ENCODE peak calls at places on chromosomes 6 and 20, in seven cellular contexts. One of them, this sample, is unnamed.

GRCh38 chr20:48603819-48604405 is 223.9 kb downstream of the PREX1 start:
- DNase-seq in adipocyte: no peak
- DNase-seq in GM23248: no peak
- DNase-seq in endothelial cell of umbilical vein: no peak
- DNase-seq in PC-3: no peak
- DNase-seq in endodermal cell: no peak
- DNase-seq in neural progenitor cell: no peak
- DNase-seq in this sample: no peak

GRCh38 chr6:44043036-44043478 is 84.2 kb downstream of the MRPL14 start:
- DNase-seq in PC-3: peak; percentile 90
- DNase-seq in endothelial cell of umbilical vein: no peak
- DNase-seq in endodermal cell: no peak
- DNase-seq in neural progenitor cell: no peak
- DNase-seq in GM23248: peak; percentile 56
- DNase-seq in adipocyte: no peak
- DNase-seq in this sample: peak; percentile 45

GRCh38 chr6:150301871-150302800 is 66.7 kb upstream of the IYD start:
- DNase-seq in neural progenitor cell: no peak
- DNase-seq in GM23248: peak; percentile 86
- DNase-seq in PC-3: peak; percentile 69
- DNase-seq in endothelial cell of umbilical vein: peak; percentile 29
- DNase-seq in adipocyte: peak; percentile 58
- DNase-seq in endodermal cell: no peak
- DNase-seq in this sample: no peak

GRCh38 chr20:62698231-62698630 is 10.4 kb upstream of the NTSR1 start:
- DNase-seq in adipocyte: no peak
- DNase-seq in PC-3: no peak
- DNase-seq in neural progenitor cell: no peak
- DNase-seq in GM23248: no peak
- DNase-seq in endothelial cell of umbilical vein: no peak
- DNase-seq in endodermal cell: no peak
- DNase-seq in this sample: peak; percentile 47

GRCh38 chr6:159645659-159646058 is 47.4 kb downstream of the SOD2 start:
- DNase-seq in endodermal cell: no peak
- DNase-seq in neural progenitor cell: no peak
- DNase-seq in GM23248: no peak
- DNase-seq in endothelial cell of umbilical vein: no peak
- DNase-seq in PC-3: no peak
- DNase-seq in adipocyte: peak; percentile 59
- DNase-seq in this sample: no peak

GRCh38 chr6:34142599-34142998 is 3.3 kb downstream of the GRM4 start:
- DNase-seq in neural progenitor cell: peak; percentile 85
- DNase-seq in GM23248: no peak
- DNase-seq in endothelial cell of umbilical vein: no peak
- DNase-seq in adipocyte: no peak
- DNase-seq in PC-3: no peak
- DNase-seq in endodermal cell: peak; percentile 89
- DNase-seq in this sample: peak; percentile 54

GRCh38 chr6:150118642-150119041 is 24.2 kb upstream of the PPP1R14C start:
- DNase-seq in GM23248: no peak
- DNase-seq in PC-3: peak; percentile 6
- DNase-seq in endodermal cell: no peak
- DNase-seq in adipocyte: no peak
- DNase-seq in endothelial cell of umbilical vein: no peak
- DNase-seq in neural progenitor cell: no peak
- DNase-seq in this sample: no peak

GRCh38 chr6:64590965-64591364 is 955.4 kb downstream of the PHF3 start:
- DNase-seq in adipocyte: no peak
- DNase-seq in endothelial cell of umbilical vein: no peak
- DNase-seq in PC-3: no peak
- DNase-seq in GM23248: no peak
- DNase-seq in endodermal cell: no peak
- DNase-seq in neural progenitor cell: no peak
- DNase-seq in this sample: no peak

GRCh38 chr20:17661121-17661744 is 20.8 kb downstream of the RRBP1 start:
- DNase-seq in neural progenitor cell: no peak
- DNase-seq in endothelial cell of umbilical vein: no peak
- DNase-seq in endodermal cell: no peak
- DNase-seq in PC-3: no peak
- DNase-seq in GM23248: peak; percentile 69
- DNase-seq in adipocyte: peak; percentile 33
- DNase-seq in this sample: peak; percentile 10
- H3K9ac ChIP-seq in neural progenitor cell: no peak overlapping the region
- H3K9ac ChIP-seq in endothelial cell of umbilical vein: no peak overlapping the region
- H3K9ac ChIP-seq in endodermal cell: no peak overlapping the region
- H3K9ac ChIP-seq in PC-3: no peak overlapping the region
- H3K9ac ChIP-seq in GM23248: peak overlapping the region; percentile 46
- H3K9ac ChIP-seq in adipocyte: peak overlapping the region; percentile 28
- H3K9ac ChIP-seq in this sample: no peak overlapping the region

GRCh38 chr6:169763308-169763707 is 11.9 kb downstream of the ERMARD start:
- DNase-seq in GM23248: no peak
- DNase-seq in endodermal cell: no peak
- DNase-seq in neural progenitor cell: no peak
- DNase-seq in adipocyte: no peak
- DNase-seq in PC-3: no peak
- DNase-seq in endothelial cell of umbilical vein: no peak
- DNase-seq in this sample: no peak

GRCh38 chr6:169766921-169767736 is 15.7 kb downstream of the ERMARD start:
- DNase-seq in endothelial cell of umbilical vein: no peak
- DNase-seq in adipocyte: no peak
- DNase-seq in neural progenitor cell: no peak
- DNase-seq in PC-3: no peak
- DNase-seq in endodermal cell: no peak
- DNase-seq in GM23248: no peak
- DNase-seq in this sample: no peak

GRCh38 chr6:169763881-169764280 is 12.5 kb downstream of the ERMARD start:
- DNase-seq in endodermal cell: no peak
- DNase-seq in GM23248: no peak
- DNase-seq in neural progenitor cell: no peak
- DNase-seq in endothelial cell of umbilical vein: no peak
- DNase-seq in adipocyte: no peak
- DNase-seq in PC-3: no peak
- DNase-seq in this sample: no peak

GRCh38 chr6:169766232-169766631 is 14.8 kb downstream of the ERMARD start:
- DNase-seq in GM23248: no peak
- DNase-seq in PC-3: no peak
- DNase-seq in neural progenitor cell: no peak
- DNase-seq in endodermal cell: no peak
- DNase-seq in adipocyte: peak; percentile 49
- DNase-seq in endothelial cell of umbilical vein: no peak
- DNase-seq in this sample: no peak
- H3K36me3 ChIP-seq in GM23248: peaks cover 19% of the 10 kb centered on the region
- H3K36me3 ChIP-seq in PC-3: peaks cover 6% of the 10 kb centered on the region
- H3K36me3 ChIP-seq in neural progenitor cell: no peaks in the 10 kb centered on the region
- H3K36me3 ChIP-seq in endodermal cell: peaks cover 34% of the 10 kb centered on the region
- H3K36me3 ChIP-seq in adipocyte: peaks cover 78% of the 10 kb centered on the region
- H3K36me3 ChIP-seq in endothelial cell of umbilical vein: peaks cover 10% of the 10 kb centered on the region
- H3K36me3 ChIP-seq in this sample: peaks cover 30% of the 10 kb centered on the region

DNA sequence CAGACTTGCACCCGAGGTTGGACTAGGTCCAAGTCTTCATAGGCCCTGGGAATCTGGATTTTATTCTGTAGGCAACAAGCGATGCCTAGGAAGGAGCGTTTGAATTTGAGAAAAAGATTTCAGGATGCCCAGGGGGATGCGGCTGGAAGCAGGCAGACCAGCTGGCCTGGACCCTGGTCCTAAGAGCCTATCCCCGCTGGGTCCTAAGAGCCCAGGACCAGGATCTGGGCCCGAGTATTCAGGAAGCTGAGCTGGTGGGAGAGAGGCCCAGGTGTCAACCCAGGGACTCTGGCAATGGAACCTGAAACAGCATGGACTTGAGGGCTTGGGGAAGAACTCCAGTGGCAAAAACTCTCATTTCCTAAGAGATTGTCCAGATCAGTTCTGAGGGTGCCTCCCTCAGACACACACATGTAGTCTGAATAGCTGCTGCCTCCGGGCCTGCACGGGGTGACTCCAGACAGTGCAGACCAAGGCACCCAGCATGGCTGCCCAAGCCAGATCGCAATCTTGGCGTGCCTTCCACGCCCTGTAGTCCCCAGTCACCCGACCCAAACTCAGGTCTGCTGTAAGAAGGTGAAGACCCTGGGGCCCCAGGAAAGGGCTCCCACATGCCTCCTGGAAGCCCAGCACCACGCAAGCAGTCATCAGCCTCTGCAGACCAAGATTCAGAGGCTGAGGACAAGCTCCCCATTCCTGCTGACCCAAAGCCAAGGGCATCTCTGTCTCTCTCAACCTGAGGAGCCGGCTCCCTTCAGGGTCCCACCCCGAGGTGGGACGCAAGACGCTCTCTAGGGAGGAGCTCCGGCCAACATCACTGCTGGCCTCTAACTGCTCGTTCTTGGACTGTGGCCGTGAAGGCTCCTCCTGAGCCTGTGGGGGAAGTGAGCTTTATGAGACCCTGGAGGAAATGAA is 34.4 kb downstream of the RRBP1 start:
- DNase-seq in neural progenitor cell: no peak
- DNase-seq in adipocyte: no peak
- DNase-seq in GM23248: no peak
- DNase-seq in endothelial cell of umbilical vein: no peak
- DNase-seq in endodermal cell: no peak
- DNase-seq in PC-3: no peak
- DNase-seq in this sample: no peak
- H3K9ac ChIP-seq in neural progenitor cell: no peak overlapping the region
- H3K9ac ChIP-seq in adipocyte: peak overlapping the region; percentile 43
- H3K9ac ChIP-seq in GM23248: no peak overlapping the region
- H3K9ac ChIP-seq in endothelial cell of umbilical vein: no peak overlapping the region
- H3K9ac ChIP-seq in endodermal cell: no peak overlapping the region
- H3K9ac ChIP-seq in PC-3: no peak overlapping the region
- H3K9ac ChIP-seq in this sample: peak overlapping the region; percentile 30

DNA sequence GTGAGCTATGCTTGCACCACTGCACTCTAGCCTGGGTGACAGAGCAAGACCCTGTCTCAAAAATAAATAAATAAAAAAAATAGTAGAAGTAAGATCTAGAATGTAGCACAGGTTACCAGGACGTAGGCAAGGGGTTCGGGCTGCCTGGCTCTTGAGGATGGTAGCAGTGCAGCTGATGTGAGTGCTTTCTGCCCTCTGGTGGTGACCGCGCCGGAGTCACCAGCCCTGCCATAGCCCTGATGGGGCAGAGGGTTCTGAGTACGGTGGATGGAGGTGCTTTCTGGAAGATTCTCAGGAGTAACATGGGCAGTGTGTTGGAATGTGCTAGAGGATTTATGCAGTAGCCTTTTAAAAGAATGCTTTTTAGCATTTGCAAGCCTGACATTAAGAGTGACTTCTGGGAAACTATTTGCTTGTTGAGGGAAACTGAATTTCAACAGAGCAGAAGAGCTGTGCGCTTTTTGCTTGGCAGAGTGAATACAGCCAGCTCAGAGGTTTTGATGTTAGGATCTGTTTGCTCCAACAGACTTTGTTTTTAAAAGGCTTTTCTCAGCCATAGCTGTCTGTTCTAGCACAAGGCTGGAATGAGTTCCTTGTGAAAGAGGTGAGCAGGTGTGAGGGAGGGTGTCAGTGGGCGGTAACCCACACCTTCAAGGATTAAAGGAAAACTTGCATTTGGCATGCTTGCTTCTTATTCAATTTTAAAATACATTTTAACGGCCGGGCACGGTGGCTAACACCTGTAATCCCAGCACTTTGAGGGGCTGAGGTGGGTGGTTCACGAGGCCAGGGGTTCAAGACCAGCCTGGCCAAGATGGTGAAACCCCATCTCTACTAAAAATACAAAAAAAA is 65.9 kb downstream of the PTPN1 start:
- DNase-seq in adipocyte: peak; percentile 65
- DNase-seq in endothelial cell of umbilical vein: peak; percentile 61
- DNase-seq in PC-3: peak; percentile 68
- DNase-seq in GM23248: peak; percentile 79
- DNase-seq in neural progenitor cell: peak; percentile 72
- DNase-seq in endodermal cell: peak; percentile 89
- DNase-seq in this sample: no peak
- H3K36me3 ChIP-seq in adipocyte: peaks cover 57% of the 10 kb centered on the region
- H3K36me3 ChIP-seq in endothelial cell of umbilical vein: peaks cover 47% of the 10 kb centered on the region
- H3K36me3 ChIP-seq in PC-3: peaks cover 54% of the 10 kb centered on the region
- H3K36me3 ChIP-seq in GM23248: peaks cover 19% of the 10 kb centered on the region
- H3K36me3 ChIP-seq in neural progenitor cell: no peaks in the 10 kb centered on the region
- H3K36me3 ChIP-seq in endodermal cell: peaks cover 71% of the 10 kb centered on the region
- H3K36me3 ChIP-seq in this sample: peaks cover 37% of the 10 kb centered on the region

GRCh38 chr20:16350465-16350864 is 222.8 kb downstream of the KIF16B start:
- DNase-seq in adipocyte: no peak
- DNase-seq in endothelial cell of umbilical vein: no peak
- DNase-seq in endodermal cell: no peak
- DNase-seq in neural progenitor cell: no peak
- DNase-seq in GM23248: peak; percentile 85
- DNase-seq in PC-3: peak; percentile 92
- DNase-seq in this sample: no peak
- H3K9ac ChIP-seq in adipocyte: no peak overlapping the region
- H3K9ac ChIP-seq in endothelial cell of umbilical vein: no peak overlapping the region
- H3K9ac ChIP-seq in endodermal cell: no peak overlapping the region
- H3K9ac ChIP-seq in neural progenitor cell: no peak overlapping the region
- H3K9ac ChIP-seq in GM23248: peak overlapping the region; percentile 46
- H3K9ac ChIP-seq in PC-3: no peak overlapping the region
- H3K9ac ChIP-seq in this sample: no peak overlapping the region

DNA sequence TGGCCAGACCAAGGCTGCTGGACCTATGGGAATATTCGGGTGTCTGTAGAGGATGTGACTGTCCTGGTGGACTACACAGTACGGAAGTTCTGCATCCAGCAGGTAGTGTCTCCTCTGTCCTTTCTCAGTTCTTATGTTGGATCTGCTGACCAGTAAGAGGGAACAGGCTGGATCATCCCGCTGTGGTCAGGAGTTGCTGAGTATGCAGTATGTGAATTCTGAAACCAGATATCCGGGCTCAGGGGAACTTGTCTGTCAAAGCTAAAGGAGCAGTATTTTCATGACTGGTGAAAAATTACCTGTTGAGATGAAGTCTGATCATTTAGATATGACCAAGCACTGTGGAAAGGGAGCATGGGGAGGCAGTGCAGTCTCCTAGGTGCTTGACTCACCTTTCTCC is 22.1 kb upstream of the GNRH2 start:
- DNase-seq in endothelial cell of umbilical vein: no peak
- DNase-seq in adipocyte: no peak
- DNase-seq in GM23248: no peak
- DNase-seq in endodermal cell: no peak
- DNase-seq in PC-3: no peak
- DNase-seq in neural progenitor cell: no peak
- DNase-seq in this sample: no peak
- H3K36me3 ChIP-seq in endothelial cell of umbilical vein: peaks cover 34% of the 10 kb centered on the region
- H3K36me3 ChIP-seq in adipocyte: peaks cover 61% of the 10 kb centered on the region
- H3K36me3 ChIP-seq in GM23248: peaks cover 8% of the 10 kb centered on the region
- H3K36me3 ChIP-seq in endodermal cell: peaks cover 60% of the 10 kb centered on the region
- H3K36me3 ChIP-seq in PC-3: peaks cover 28% of the 10 kb centered on the region
- H3K36me3 ChIP-seq in neural progenitor cell: peaks cover 9% of the 10 kb centered on the region
- H3K36me3 ChIP-seq in this sample: peaks cover 34% of the 10 kb centered on the region

DNA sequence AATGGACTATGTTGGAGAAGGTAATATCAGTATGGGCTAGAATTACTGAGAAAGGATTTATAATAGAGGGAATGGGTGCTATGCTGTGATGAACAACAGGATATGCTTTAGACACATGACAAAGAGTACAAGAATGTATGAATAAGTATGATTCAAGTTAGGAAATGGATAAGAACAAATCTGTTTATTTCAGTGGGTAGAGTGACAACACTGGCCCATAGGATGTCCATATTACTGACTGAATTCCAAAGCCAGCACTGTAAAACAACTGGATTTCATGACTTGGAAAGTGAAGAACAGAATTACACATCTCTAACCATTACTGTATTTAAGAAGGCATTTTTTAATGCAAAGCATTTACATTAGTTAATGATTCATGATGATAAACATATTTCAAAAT is 35.9 kb downstream of the EPM2A start:
- DNase-seq in endothelial cell of umbilical vein: peak; percentile 80
- DNase-seq in GM23248: peak; percentile 72
- DNase-seq in neural progenitor cell: no peak
- DNase-seq in endodermal cell: no peak
- DNase-seq in adipocyte: peak; percentile 38
- DNase-seq in PC-3: peak; percentile 65
- DNase-seq in this sample: no peak
- H3K9ac ChIP-seq in endothelial cell of umbilical vein: peak overlapping the region; percentile 65
- H3K9ac ChIP-seq in GM23248: no peak overlapping the region
- H3K9ac ChIP-seq in neural progenitor cell: no peak overlapping the region
- H3K9ac ChIP-seq in endodermal cell: no peak overlapping the region
- H3K9ac ChIP-seq in adipocyte: no peak overlapping the region
- H3K9ac ChIP-seq in PC-3: no peak overlapping the region
- H3K9ac ChIP-seq in this sample: no peak overlapping the region

GRCh38 chr6:104843196-104843595 is 16.5 kb downstream of the HACE1 start:
- DNase-seq in neural progenitor cell: no peak
- DNase-seq in endothelial cell of umbilical vein: no peak
- DNase-seq in endodermal cell: no peak
- DNase-seq in PC-3: no peak
- DNase-seq in adipocyte: no peak
- DNase-seq in GM23248: no peak
- DNase-seq in this sample: no peak
- H3K36me3 ChIP-seq in neural progenitor cell: no peaks in the 10 kb centered on the region
- H3K36me3 ChIP-seq in endothelial cell of umbilical vein: no peaks in the 10 kb centered on the region
- H3K36me3 ChIP-seq in endodermal cell: peaks cover 50% of the 10 kb centered on the region
- H3K36me3 ChIP-seq in PC-3: no peaks in the 10 kb centered on the region
- H3K36me3 ChIP-seq in adipocyte: peaks cover 15% of the 10 kb centered on the region
- H3K36me3 ChIP-seq in GM23248: peaks cover 11% of the 10 kb centered on the region
- H3K36me3 ChIP-seq in this sample: peaks cover 6% of the 10 kb centered on the region

This sample was measured in kidney.